ENCODE peak calls at places on chromosomes 4 and X, in seven cellular contexts. B is left ventricle myocardium inferior, V is lung, I is adrenal gland, Z is right atrium auricular region, E is hepatocyte, T is kidney. C is an unnamed sample.

GRCh38 chr4:89140168-89140759 is 28.9 kb downstream of the TIGD2 start:
- DNase-seq in B (no peak), V (no peak), I (peak; percentile 64), Z (no peak), E (peak; percentile 23), T (no peak), C (no peak)

GRCh38 chr4:57424231-57424897 is 314.2 kb upstream of the IGFBP7 start:
- DNase-seq in B (no peak), V (no peak), I (peak; percentile 61), Z (peak; percentile 75), E (peak; percentile 28), T (no peak), C (no peak)

GRCh38 chr4:1167244-1167949 is 5.0 kb downstream of the SPON2 start:
- DNase-seq in B (peak; percentile 83), V (peak; percentile 82), I (peak; percentile 88), Z (peak; percentile 86), E (peak; percentile 91), T (peak; percentile 91), C (peak; percentile 83)

GRCh38 chr4:47926667-47927258 is 12.4 kb upstream of the NFXL1 start:
- DNase-seq in B (no peak), V (peak; percentile 49), I (peak; percentile 60), Z (peak; percentile 60), E (peak; percentile 86), T (peak; percentile 72), C (peak; percentile 61)

GRCh38 chr4:20831746-20832145 is 131.5 kb downstream of the PACRGL start:
- DNase-seq in B (no peak), V (no peak), I (no peak), Z (no peak), E (no peak), T (no peak), C (no peak)

GRCh38 chr4:88646528-88647280 is 50.9 kb downstream of the NAP1L5 start:
- DNase-seq in B (no peak), V (no peak), I (no peak), Z (no peak), E (no peak), T (no peak), C (no peak)

GRCh38 chr4:98786866-98787265 is 128.5 kb upstream of the TSPAN5 start:
- DNase-seq in B (no peak), V (no peak), I (no peak), Z (no peak), E (no peak), T (no peak), C (no peak)

GRCh38 chrX:56733459-56734046 is 4.5 kb downstream of the NBDY start:
- DNase-seq in B (no peak), V (peak; percentile 41), I (peak; percentile 73), Z (peak; percentile 71), E (peak; percentile 73), T (no peak), C (peak; percentile 68)

GRCh38 chr4:53917719-53918118 is 146.7 kb downstream of the CHIC2 start:
- DNase-seq in B (no peak), V (no peak), I (no peak), Z (no peak), E (no peak), T (no peak), C (no peak)

DNA sequence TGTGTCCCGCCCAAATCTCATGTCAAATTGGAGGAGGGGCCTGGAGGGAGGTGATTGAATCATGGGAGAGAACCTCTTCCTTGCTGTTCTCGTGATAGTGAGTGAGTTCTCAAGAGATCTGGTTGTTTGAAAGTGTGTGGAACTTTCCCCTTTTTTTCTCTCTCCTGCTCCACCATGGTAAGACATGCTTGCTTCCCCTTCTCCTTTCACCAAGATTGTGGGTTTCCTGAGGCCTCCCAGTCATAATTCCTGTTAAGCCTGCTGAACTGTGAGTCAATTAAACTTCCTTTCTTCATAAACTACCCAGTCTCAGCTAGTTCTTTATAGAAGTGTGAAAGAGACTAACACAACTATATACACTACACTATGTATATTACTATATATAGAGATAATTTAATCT is 697.8 kb upstream of the HS3ST1 start:
- DNase-seq in B (no peak), V (no peak), I (no peak), Z (no peak), E (no peak), T (no peak), C (no peak)
- H3K9me3 ChIP-seq in B (peaks cover 7% of the 10 kb centered on the region), V (no peaks in the 10 kb centered on the region), I (no peaks in the 10 kb centered on the region), Z (no peaks in the 10 kb centered on the region), E (no peaks in the 10 kb centered on the region), T (no peaks in the 10 kb centered on the region), C (no peaks in the 10 kb centered on the region)

DNA sequence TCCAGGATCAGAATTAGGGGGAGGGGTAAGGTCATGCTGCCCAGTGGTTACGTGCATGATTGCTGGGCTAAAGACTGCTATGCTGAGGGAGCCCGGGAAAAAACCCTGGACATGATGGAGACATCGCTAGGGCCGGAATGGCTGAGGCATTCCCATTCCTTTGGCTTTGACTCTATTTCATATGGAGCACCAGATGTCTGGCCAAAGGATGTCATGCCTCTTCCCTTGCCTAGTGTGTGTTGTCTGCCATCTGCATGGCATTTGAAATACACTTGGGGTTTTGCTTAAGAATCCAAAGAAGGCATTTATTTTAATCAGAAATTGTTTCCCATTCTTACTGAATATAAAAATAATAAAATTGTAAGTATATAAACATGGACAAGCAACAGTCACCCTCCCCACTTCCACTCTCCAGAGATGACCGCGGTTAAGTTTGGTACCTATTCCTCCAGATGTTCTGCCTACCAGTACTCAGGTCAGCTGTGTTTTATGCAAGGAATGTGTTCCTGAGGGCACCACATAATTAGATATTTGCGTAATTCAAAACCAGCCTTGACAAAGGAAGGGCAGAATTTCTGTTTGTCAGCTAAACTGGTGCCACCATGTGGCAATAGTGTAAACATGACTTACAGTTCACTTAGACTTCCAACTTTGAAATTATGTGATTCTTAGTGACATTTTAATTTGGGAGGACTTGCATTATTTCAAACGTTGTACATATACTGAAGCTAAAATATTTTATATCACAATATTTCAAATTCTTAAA is 105.9 kb downstream of the CT47B1 start:
- DNase-seq in B (no peak), V (no peak), I (peak; percentile 23), Z (no peak), E (peak; percentile 31), T (no peak), C (no peak)
- H3K27ac ChIP-seq in B (peak overlapping the region; percentile 27), V (no peak overlapping the region), I (no peak overlapping the region), Z (peak overlapping the region; percentile 4), E (no peak overlapping the region), T (no peak overlapping the region), C (no peak overlapping the region)

DNA sequence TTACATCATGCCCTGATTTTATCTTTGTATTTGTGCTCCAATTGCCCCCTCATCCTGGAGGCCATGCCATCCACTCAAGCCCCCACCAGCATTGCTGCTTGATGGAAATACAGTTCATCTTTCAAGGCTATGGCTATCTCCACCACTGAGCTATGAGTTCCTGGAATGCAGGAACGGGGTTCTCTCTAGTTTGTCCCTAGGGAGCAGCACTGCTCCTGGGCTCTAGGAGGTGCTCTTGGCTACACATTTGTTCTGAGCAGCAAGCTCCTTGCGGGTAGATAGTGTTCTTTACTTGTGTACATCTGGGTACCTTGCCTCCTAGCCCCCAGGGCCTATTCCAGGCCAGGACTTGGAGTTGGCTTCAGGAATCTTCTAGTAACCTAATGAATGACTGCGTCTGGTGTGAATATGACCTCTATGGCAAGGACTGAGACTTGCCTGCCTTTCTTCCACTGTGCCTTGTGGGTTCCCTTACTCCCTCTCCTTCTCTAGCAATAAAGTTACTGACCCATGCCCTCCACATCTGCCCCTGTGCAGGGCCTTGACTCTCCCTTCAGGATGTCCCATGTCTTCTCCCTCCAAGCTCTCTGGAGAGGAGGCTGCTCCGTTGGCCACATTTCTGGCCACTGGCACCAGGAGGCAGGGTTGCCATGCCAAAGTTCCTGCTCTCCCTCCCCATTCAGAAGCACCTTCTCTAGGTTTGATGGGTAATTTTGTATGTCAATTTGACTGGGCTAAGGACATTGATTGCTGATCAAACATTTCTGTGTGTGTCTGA is 7.6 kb downstream of the CITED1 start:
- DNase-seq in B (no peak), V (peak; percentile 28), I (no peak), Z (no peak), E (no peak), T (no peak), C (no peak)
- TF ChIP-seq CTCF in B (peak; percentile 36), V (no peak), I (peak; percentile 35), Z (no peak), E (no peak), T (peak; percentile 30), C (no peak)

GRCh38 chrX:77749695-77750094 is 36.3 kb downstream of the ATRX start:
- DNase-seq in B (no peak), V (no peak), I (no peak), Z (no peak), E (no peak), T (no peak), C (no peak)

DNA sequence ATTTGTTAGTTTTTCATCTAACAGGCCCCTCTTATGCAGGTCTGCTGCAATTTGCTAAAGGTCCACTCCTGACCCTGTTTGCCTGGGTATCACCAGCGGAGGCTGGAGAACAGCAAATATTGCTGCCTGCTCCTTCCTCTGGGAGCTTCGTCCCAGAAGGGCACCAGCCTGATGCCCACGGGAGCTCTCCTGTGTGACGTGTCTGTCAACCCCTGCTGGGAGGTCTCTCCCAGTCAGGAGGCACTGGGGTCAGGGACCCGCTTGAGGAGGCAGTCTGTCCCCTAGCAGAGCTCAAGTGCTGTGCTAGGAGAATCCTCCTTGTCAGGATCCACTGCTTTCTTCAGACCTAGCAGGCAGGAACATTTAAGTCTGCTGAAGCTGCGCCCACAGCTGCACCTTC is 30.5 kb downstream of the ATRX start:
- DNase-seq in B (no peak), V (no peak), I (no peak), Z (no peak), E (no peak), T (no peak), C (no peak)
- H3K9me3 ChIP-seq in B (no peaks in the 10 kb centered on the region), V (no peaks in the 10 kb centered on the region), I (no peaks in the 10 kb centered on the region), Z (no peaks in the 10 kb centered on the region), E (no peaks in the 10 kb centered on the region), T (no peaks in the 10 kb centered on the region), C (no peaks in the 10 kb centered on the region)

DNA sequence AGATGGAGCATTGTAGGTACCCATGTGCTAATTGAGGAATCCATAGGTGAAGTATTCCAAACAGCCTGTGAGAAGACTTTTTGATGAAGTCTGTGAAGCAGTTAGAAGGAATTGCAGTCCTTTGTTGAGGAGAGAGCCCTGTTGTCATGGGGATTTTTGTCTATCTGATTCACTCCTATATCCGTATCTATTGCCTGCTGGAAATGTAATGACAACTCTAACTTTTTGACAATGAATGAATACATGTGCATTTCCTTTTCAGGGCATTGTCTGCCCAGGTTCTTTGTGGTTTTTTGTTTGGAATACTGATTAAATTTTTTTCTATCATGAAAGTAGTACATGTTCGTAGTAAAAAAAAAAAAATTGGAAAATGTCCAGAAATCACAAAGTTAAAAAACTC is 31.1 kb downstream of the STK32B start:
- DNase-seq in B (no peak), V (no peak), I (no peak), Z (no peak), E (no peak), T (no peak), C (no peak)
- H3K27ac ChIP-seq in B (no peak overlapping the region), V (no peak overlapping the region), I (no peak overlapping the region), Z (no peak overlapping the region), E (no peak overlapping the region), T (no peak overlapping the region), C (no peak overlapping the region)

C was measured in stomach.